ENCODE peak calls at places on chromosomes 1 and 21, in five cellular contexts. S is adrenal gland, K is SJSA1, A is heart left ventricle, G is right atrium auricular region. F is an unnamed sample.

GRCh38 chr1:67211589-67212563 is 45.6 kb downstream of the IL23R start:
- DNase-seq in G (no peak), K (no peak), S (peak; percentile 43), A (no peak), F (no peak)

GRCh38 chr1:27098447-27099153 is 56.3 kb downstream of the SLC9A1 start:
- DNase-seq in G (no peak), A (no peak), K (no peak), S (no peak), F (peak; percentile 82)

GRCh38 chr1:41452704-41453350 is 31.7 kb downstream of the EDN2 start:
- DNase-seq in G (no peak), K (no peak), A (no peak), S (no peak), F (no peak)

GRCh38 chr1:41490911-41491310 is 6.4 kb upstream of the EDN2 start:
- DNase-seq in G (no peak), K (no peak), S (no peak), A (peak; percentile 40), F (no peak)

GRCh38 chr1:231844986-231845502 is 218.5 kb downstream of the DISC1 start:
- DNase-seq in S (no peak), G (no peak), K (no peak), A (no peak), F (no peak)

GRCh38 chr21:17679002-17679600 is 66.4 kb upstream of the BTG3 start:
- DNase-seq in S (no peak), A (no peak), K (no peak), G (no peak), F (no peak)

GRCh38 chr21:23578027-23578426 is 2029.3 kb downstream of the MRPL39 start:
- DNase-seq in A (no peak), K (no peak), G (no peak), S (no peak), F (no peak)

GRCh38 chr1:172588296-172589291 is 55.6 kb downstream of the SUCO start:
- DNase-seq in G (no peak), K (peak; percentile 73), S (peak; percentile 32), A (no peak), F (no peak)

GRCh38 chr21:44869860-44870747 is 3.4 kb downstream of the PTTG1IP start:
- DNase-seq in A (peak; percentile 46), K (peak; percentile 97), S (peak; percentile 92), G (peak; percentile 86), F (no peak)

GRCh38 chr21:44800971-44801467 is 601 bp downstream of the UBE2G2 start:
- DNase-seq in S (no peak), K (no peak), A (no peak), G (no peak), F (no peak)

GRCh38 chr21:27954806-27955205 is 987.9 kb upstream of the ADAMTS5 start:
- DNase-seq in K (no peak), A (no peak), G (no peak), S (no peak), F (no peak)

GRCh38 chr1:170332801-170333200 is 187.0 kb downstream of the NTMT2 start:
- DNase-seq in A (no peak), S (no peak), G (no peak), K (no peak), F (no peak)

GRCh38 chr1:24673336-24673735 is 30.2 kb downstream of the SRRM1 start:
- DNase-seq in A (no peak), K (no peak), G (no peak), S (no peak), F (no peak)

GRCh38 chr1:21550097-21550496 is 40.9 kb downstream of the ALPL start:
- DNase-seq in S (no peak), G (no peak), K (no peak), A (no peak), F (no peak)

DNA sequence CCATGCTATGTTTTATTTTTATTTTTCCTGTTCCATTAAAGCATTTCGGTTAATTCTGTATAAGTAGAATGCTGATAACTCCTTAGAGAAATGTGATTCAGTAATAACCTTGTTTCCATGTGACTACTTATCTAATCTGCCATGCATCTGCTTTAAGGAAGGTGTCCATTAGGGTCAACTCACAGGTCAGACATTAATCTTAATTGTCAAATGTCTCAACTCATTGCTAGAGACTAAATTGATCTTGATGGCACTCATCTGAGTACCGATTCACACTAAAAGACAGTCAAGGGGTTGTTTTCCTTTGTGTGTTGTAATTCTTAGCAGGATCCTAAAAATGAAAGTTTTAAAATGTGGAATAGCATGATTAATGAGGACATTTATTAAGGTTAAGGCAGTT is 41.8 kb downstream of the ITSN1 start:
- DNase-seq in K (no peak), A (no peak), G (no peak), S (no peak), F (no peak)
- H3K27ac ChIP-seq in K (peak overlapping the region; percentile 87), A (no peak overlapping the region), G (peak overlapping the region; percentile 79), S (peak overlapping the region; percentile 61), F (no peak overlapping the region)

GRCh38 chr1:14298806-14299205 is 299.7 kb upstream of the KAZN start:
- DNase-seq in K (no peak), S (no peak), G (no peak), A (no peak), F (no peak)
- H3K27ac ChIP-seq in K (no peak overlapping the region), S (no peak overlapping the region), G (no peak overlapping the region), A (no peak overlapping the region), F (no peak overlapping the region)

DNA sequence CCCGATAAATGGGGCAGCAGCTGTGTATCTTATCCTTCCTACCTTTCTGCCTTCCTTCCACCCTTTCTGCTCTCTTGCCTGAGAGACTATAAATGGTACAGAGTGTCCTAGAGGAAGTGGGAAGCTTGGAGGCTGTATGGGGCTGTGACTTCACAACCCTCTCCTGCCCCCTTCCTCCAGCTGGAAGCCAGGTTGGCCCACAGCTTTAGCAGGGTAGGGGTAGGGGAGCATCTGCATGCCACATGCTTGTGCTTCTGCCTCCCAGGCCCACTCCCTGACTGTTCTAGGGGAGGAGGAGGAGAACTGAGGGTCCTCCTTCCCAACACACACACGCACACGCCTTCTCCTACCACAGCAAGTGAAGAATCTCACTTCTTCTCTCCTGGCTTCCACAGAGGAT is 4.0 kb upstream of the SLC27A3 start:
- DNase-seq in G (no peak), S (no peak), K (no peak), A (no peak), F (no peak)
- H3K27ac ChIP-seq in G (peak overlapping the region; percentile 30), S (no peak overlapping the region), K (no peak overlapping the region), A (peak overlapping the region; percentile 74), F (peak overlapping the region; percentile 65)

GRCh38 chr1:52552505-52553371 is at the start of gene TUT4:
- DNase-seq in K (peak; percentile 86), S (peak; percentile 85), G (no peak), A (peak; percentile 90), F (peak; percentile 84)

GRCh38 chr1:52554267-52554640 is 1.4 kb upstream of the TUT4 start:
- DNase-seq in G (no peak), S (no peak), A (no peak), K (no peak), F (no peak)

GRCh38 chr1:52552236-52552504 is 722 bp downstream of the TUT4 start:
- DNase-seq in S (peak; percentile 80), A (no peak), G (no peak), K (peak; percentile 49), F (peak; percentile 49)

GRCh38 chr1:52554756-52555155 is 1.9 kb upstream of the TUT4 start:
- DNase-seq in G (no peak), A (no peak), K (no peak), S (peak; percentile 67), F (no peak)

DNA sequence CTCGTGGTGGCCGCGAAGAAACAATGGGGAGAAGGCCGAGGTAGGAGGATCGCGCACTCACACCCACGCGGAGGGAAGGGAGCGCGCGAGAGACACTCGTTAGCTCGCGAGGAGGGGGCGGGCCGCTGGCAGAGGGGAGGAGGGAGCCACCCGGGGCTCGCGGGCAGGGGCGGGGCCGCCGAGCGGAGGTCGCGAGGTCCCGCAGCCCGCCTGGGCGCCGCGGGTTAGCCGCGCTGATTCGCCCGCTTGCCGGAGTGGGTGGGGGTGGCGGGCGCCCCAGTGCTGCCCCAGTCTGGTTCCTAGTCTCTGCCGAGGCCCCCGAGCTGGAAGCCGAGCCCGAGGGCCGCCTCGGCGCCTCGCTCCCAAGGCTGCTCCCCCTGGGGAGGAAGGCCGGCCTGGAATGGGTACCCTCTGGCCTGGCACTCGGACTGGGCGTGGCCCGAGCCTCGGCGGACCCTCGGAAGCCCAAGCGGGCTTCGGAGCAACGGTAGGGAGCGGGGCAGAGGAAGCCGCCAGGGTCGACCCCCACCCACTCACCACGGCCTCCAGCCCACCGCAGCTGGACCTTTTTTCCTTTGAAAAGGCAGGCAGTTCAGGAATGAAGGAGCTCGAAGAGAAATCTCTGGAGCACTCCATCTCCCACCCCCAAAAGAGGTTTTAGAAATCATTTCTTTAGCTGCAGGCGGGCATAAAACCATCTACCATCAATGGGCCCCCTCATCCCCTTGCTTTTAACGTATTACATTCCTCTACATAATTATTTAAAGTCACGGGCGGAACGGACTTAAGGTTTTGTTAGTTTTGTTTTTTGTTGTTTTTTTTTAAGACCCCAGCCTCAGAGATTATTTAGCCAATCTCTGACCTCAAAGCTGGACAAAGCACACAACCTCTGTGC is 727 bp upstream of the TUT4 start:
- DNase-seq in S (peak; percentile 91), A (peak; percentile 91), K (peak; percentile 91), G (peak; percentile 75), F (peak; percentile 92)
- H3K27ac ChIP-seq in S (peak overlapping the region; percentile 96), A (peak overlapping the region; percentile 84), K (peak overlapping the region; percentile 87), G (peak overlapping the region; percentile 90), F (peak overlapping the region; percentile 89)

GRCh38 chr1:11150326-11150725 is 38.8 kb upstream of the ANGPTL7 start:
- DNase-seq in S (no peak), K (no peak), A (no peak), G (no peak), F (no peak)
- H3K27ac ChIP-seq in S (no peak overlapping the region), K (no peak overlapping the region), A (no peak overlapping the region), G (no peak overlapping the region), F (no peak overlapping the region)

GRCh38 chr1:31065310-31066217 is at the start of gene PUM1:
- DNase-seq in G (peak; percentile 98), A (peak; percentile 99), S (peak; percentile 99), K (peak; percentile 98), F (peak; percentile 100)
- H3K27ac ChIP-seq in G (peak within 1 kb of the TSS; percentile 95), A (peak within 1 kb of the TSS; percentile 91), S (peak within 1 kb of the TSS; percentile 91), K (peak within 1 kb of the TSS; percentile 86), F (peak within 1 kb of the TSS; percentile 96)

DNA sequence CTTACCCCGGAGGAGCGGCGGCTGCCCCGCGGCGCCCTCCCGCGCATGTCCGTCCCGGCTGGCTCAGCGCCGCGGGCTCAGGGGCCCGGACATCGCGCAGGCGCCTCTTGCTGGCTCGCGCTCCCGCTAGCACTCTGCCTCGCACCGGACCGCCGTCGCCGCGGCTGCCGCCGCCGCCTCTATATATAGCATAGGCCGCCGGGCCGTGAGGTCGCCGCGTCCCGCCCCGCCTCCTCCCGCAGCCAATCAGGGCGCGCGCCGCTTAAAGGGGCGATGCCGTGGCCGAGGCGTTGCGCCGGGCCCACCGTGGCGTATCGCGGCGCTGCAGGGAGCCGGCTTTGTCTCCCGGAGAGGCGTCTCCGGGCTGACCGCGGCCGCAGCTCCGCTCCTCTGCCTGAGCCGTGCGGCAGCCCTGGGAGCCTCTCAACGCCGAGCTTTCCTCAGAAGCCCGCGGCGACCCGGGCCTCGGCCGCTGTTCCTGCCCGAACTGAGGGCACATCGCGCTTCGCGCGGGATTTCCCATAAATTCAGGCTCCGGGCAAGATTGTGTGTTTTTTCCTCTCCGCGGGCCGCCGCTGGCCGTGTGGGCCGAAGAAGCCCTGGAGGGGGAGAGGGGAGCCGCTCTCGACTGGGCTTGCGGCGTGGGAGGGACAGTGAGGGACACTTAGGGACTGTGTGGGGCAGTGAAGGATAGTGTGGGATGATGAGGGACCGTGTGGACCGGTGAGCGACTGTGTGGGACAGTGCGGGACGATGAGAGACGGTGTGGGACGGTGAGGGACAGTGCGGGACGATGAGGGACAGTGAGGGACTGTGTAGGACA is at the start of gene ERRFI1:
- DNase-seq in A (peak; percentile 98), S (peak; percentile 94), G (peak; percentile 97), K (peak; percentile 95), F (peak; percentile 96)
- H3K27ac ChIP-seq in A (peak within 1 kb of the TSS; percentile 71), S (peak within 1 kb of the TSS; percentile 86), G (peak within 1 kb of the TSS; percentile 98), K (peak within 1 kb of the TSS; percentile 67), F (peak within 1 kb of the TSS; percentile 95)

F was measured in lower lobe of right lung.